ENCODE peak calls at places on chromosomes 16 and 17, in nine cellular contexts. E is nephron progenitor cell; A is neural progenitor cell; J is endothelial cell; D is CD8-positive, alpha-beta T cell; V is SK-N-SH; M is HFFc6; O is lower leg skin; F is RWPE1. N is an unnamed sample.

GRCh38 chr16:87076950-87077749 is 240.0 kb downstream of the C16orf95 start:
- DNase-seq in V (peak; percentile 38), M (peak; percentile 51), A (peak; percentile 76), E (peak; percentile 67), F (peak; percentile 30), J (peak; percentile 79), O (peak; percentile 85), D (no peak), N (peak; percentile 51)

GRCh38 chr17:77959216-77959925 is 868 bp downstream of the TNRC6C start:
- DNase-seq in D (peak; percentile 17), O (peak; percentile 86), V (peak; percentile 73), E (peak; percentile 34), J (peak; percentile 35), F (peak; percentile 25), M (no peak), A (peak; percentile 63), N (no peak)

GRCh38 chr17:80957461-80957941 is 34.1 kb upstream of the CHMP6 start:
- DNase-seq in V (no peak), O (peak; percentile 80), M (no peak), A (no peak), J (no peak), D (no peak), E (no peak), F (no peak), N (no peak)

GRCh38 chr16:582218-582613 is 7.7 kb upstream of the RAB40C start:
- DNase-seq in V (no peak), F (no peak), A (no peak), J (no peak), M (no peak), D (no peak), E (no peak), O (no peak), N (no peak)

GRCh38 chr17:44965491-44966234 is 2.4 kb downstream of the C1QL1 start:
- DNase-seq in V (no peak), E (no peak), A (no peak), D (no peak), M (no peak), J (no peak), O (no peak), F (no peak), N (no peak)

GRCh38 chr16:79007614-79008013 is 592.9 kb downstream of the MAF start:
- DNase-seq in V (no peak), J (no peak), E (no peak), D (no peak), O (no peak), M (no peak), A (no peak), F (peak; percentile 36), N (no peak)

GRCh38 chr17:34703533-34703932 is 124.2 kb downstream of the TMEM132E start:
- DNase-seq in M (no peak), F (peak; percentile 50), J (peak; percentile 74), A (peak; percentile 96), E (peak; percentile 93), V (no peak), O (peak; percentile 37), D (no peak), N (peak; percentile 69)

GRCh38 chr16:56262148-56262878 is 71.0 kb downstream of the GNAO1 start:
- DNase-seq in J (no peak), M (no peak), F (peak; percentile 40), E (no peak), O (no peak), A (no peak), V (no peak), D (peak; percentile 32), N (no peak)

GRCh38 chr17:63019138-63019873 is 53.3 kb downstream of the TANC2 start:
- DNase-seq in M (no peak), D (no peak), F (no peak), J (no peak), A (no peak), E (no peak), O (no peak), V (no peak), N (no peak)

GRCh38 chr16:63714876-63715275 is 1407.0 kb downstream of the CDH11 start:
- DNase-seq in V (no peak), A (no peak), O (no peak), D (no peak), J (no peak), F (no peak), E (no peak), M (no peak), N (no peak)

GRCh38 chr16:63719926-63720325 is 1401.9 kb downstream of the CDH11 start:
- DNase-seq in F (no peak), V (no peak), O (no peak), D (no peak), A (no peak), M (no peak), J (no peak), E (no peak), N (no peak)

GRCh38 chr16:63720848-63721247 is 1401.0 kb downstream of the CDH11 start:
- DNase-seq in F (no peak), J (no peak), O (no peak), D (no peak), E (no peak), M (no peak), V (no peak), A (no peak), N (no peak)
- TF ChIP-seq CTCF in F (no peak), J (no peak), O (no peak), D (no peak), E (no peak), M (no peak), V (peak; percentile 61), A (peak; percentile 42), N (no peak)

DNA sequence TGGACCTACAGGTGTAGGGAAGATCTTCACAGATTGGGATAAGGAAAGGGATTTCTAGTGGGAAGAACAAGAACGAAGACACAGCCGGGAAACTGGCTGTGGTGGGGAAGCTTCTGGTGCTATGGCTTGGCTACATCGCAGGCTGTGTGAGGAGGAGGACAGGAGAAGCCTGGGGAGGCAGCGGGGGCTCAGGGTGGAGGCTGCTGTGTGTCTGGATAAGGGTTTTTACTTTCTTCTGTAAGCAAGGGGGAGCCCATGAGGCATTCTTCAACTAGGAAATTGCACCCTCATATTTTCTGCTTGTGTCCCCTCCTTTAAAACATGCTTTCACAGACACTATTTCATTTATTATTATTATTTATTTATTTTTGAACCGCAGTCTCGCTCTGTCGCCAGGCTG is 2.9 kb upstream of the RHBDF2 start:
- DNase-seq in A (peak; percentile 33), E (no peak), O (no peak), J (no peak), V (no peak), M (peak; percentile 19), D (no peak), F (no peak), N (no peak)
- TF ChIP-seq CTCF in A (no peak), E (no peak), O (no peak), J (no peak), V (peak; percentile 28), M (peak; percentile 59), D (no peak), F (no peak), N (no peak)

GRCh38 chr16:24568392-24568791 is 29.0 kb downstream of the RBBP6 start:
- DNase-seq in A (no peak), D (no peak), M (no peak), J (no peak), F (no peak), V (peak; percentile 25), O (no peak), E (no peak), N (no peak)
- TF ChIP-seq CTCF in A (peak; percentile 19), D (no peak), M (peak; percentile 67), J (peak; percentile 15), F (peak; percentile 45), V (peak; percentile 71), O (no peak), E (no peak), N (peak; percentile 48)

GRCh38 chr16:89187337-89188063 is 12.8 kb downstream of the SLC22A31 start:
- DNase-seq in O (no peak), M (peak; percentile 28), F (no peak), J (no peak), A (peak; percentile 42), D (no peak), V (no peak), E (peak; percentile 44), N (peak; percentile 47)
- TF ChIP-seq CTCF in O (no peak), M (no peak), F (no peak), J (no peak), A (no peak), D (no peak), V (no peak), E (no peak), N (no peak)

GRCh38 chr16:5446623-5447240 is 349.1 kb upstream of the EEF2KMT start:
- DNase-seq in F (no peak), D (no peak), E (no peak), O (no peak), V (no peak), A (no peak), M (no peak), J (no peak), N (no peak)
- TF ChIP-seq CTCF in F (no peak), D (no peak), E (no peak), O (no peak), V (no peak), A (no peak), M (no peak), J (no peak), N (no peak)

GRCh38 chr17:56638536-56639177 is 45.2 kb downstream of the NOG start:
- DNase-seq in V (no peak), E (no peak), F (no peak), O (peak; percentile 54), M (no peak), J (no peak), D (no peak), A (no peak), N (no peak)
- TF ChIP-seq CTCF in V (no peak), E (no peak), F (no peak), O (no peak), M (no peak), J (no peak), D (no peak), A (no peak), N (no peak)

GRCh38 chr16:88681084-88681680 is 5.1 kb downstream of the SNAI3 start:
- DNase-seq in V (peak; percentile 41), M (no peak), F (no peak), O (no peak), D (no peak), A (peak; percentile 43), J (peak; percentile 47), E (no peak), N (no peak)
- TF ChIP-seq CTCF in V (peak; percentile 26), M (peak; percentile 62), F (no peak), O (no peak), D (peak; percentile 61), A (peak; percentile 46), J (peak; percentile 27), E (peak; percentile 17), N (peak; percentile 48)

DNA sequence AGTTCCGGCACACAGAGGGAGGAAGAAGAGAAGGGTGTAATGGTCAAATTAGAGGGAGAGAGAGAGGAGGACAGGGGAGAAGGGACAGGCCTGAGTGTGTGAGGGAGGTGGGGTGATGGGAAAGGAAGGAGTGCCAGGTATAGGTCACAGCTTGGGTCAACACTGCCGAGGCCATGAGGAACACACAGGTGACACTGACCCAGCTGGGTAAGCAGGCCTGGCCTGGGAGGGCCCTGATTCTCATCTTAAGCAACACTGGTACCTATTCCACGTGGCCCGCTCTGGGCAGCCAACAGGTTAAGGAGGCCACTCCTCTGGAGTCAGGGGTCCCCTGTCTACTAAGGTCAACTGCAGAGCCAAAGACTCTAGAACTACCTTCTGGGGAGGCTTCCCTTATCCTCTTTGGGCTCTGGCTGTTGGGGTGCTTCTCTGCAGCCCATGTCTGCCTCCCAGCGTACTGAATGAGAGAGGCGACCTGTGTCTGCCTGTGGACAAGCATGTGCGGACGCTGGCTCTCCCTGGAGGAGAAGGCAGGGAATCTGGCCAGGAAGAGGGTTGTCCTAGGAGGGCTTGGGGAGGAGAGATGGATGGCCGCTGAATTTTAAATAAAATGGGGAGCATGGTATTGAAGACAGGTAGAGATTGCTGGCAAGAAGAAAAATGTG is 57.6 kb downstream of the RGS9 start:
- DNase-seq in A (no peak), J (no peak), E (no peak), M (no peak), D (no peak), V (no peak), F (no peak), O (no peak), N (no peak)
- TF ChIP-seq CTCF in A (peak; percentile 10), J (no peak), E (no peak), M (no peak), D (no peak), V (no peak), F (no peak), O (no peak), N (no peak)